ENCODE peak calls at places on chromosome 1, in six cellular contexts. T is Jurkat, Clone E6-1; N is aorta; F is OCI-LY7; E is heart right ventricle; M is stimulated activated CD8-positive, alpha-beta memory T cell treated with anti-CD3 and anti-CD28 coated beads, Interleukin-12 subunit alpha, Interleukin-12 subunit beta, amount 100 ng/mL, for 4 hours. B is an unnamed sample.

GRCh38 chr1:116168277-116169032 is 57.3 kb downstream of the MAB21L3 start:
- DNase-seq in N (peak), M (peak), T (peak), F (peak), E (peak), B (peak)

GRCh38 chr1:37476460-37477197 is 2.2 kb downstream of the ZC3H12A start:
- DNase-seq in F (no peak), T (no peak), N (peak), E (peak), M (no peak), B (peak)

GRCh38 chr1:48025076-48025475 is 27.9 kb upstream of the TRABD2B start:
- DNase-seq in M (no peak), E (no peak), N (no peak), T (no peak), F (no peak), B (no peak)

GRCh38 chr1:89516055-89516454 is 8.6 kb upstream of the LRRC8B start:
- DNase-seq in M (no peak), F (no peak), T (no peak), N (no peak), E (no peak), B (no peak)

GRCh38 chr1:17596186-17596585 is 56.7 kb downstream of the ARHGEF10L start:
- DNase-seq in F (no peak), T (no peak), N (no peak), E (no peak), M (no peak), B (no peak)

GRCh38 chr1:59560807-59561450 is 253.8 kb upstream of the HOOK1 start:
- DNase-seq in T (no peak), E (no peak), M (no peak), N (no peak), F (no peak), B (no peak)

GRCh38 chr1:228146761-228147693 is 2.7 kb upstream of the GJC2 start:
- DNase-seq in E (no peak), T (no peak), N (peak), M (no peak), F (no peak), B (no peak)

GRCh38 chr1:15345711-15346355 is 63.9 kb upstream of the EFHD2 start:
- DNase-seq in T (no peak), N (peak), E (peak), F (no peak), M (peak), B (peak)

GRCh38 chr1:81142099-81142776 is 658.5 kb upstream of the ADGRL2 start:
- DNase-seq in N (no peak), E (no peak), T (no peak), M (no peak), F (no peak), B (no peak)